ENCODE peak calls at places on chromosomes 12 and 14, in nine cellular contexts. V, F, C, K, P, B, Y, S and X are unnamed samples.

GRCh38 chr14:102264355-102264754 is 40.6 kb downstream of the MOK start:
- ATAC-seq in V (peak), F (no peak), C (no peak), K (no peak), P (no peak), B (no peak), Y (no peak), S (peak), X (peak)

GRCh38 chr12:50351120-50352043 is 45.0 kb downstream of the FAM186A start:
- ATAC-seq in V (peak), F (no peak), C (no peak), K (peak), P (no peak), B (no peak), Y (no peak), S (peak), X (no peak)

GRCh38 chr14:65296876-65297275 is 115.7 kb upstream of the FUT8 start:
- ATAC-seq in V (no peak), F (no peak), C (no peak), K (no peak), P (no peak), B (no peak), Y (no peak), S (no peak), X (peak)

GRCh38 chr12:103331643-103332042 is 164.1 kb downstream of the C12orf42 start:
- ATAC-seq in V (no peak), F (no peak), C (no peak), K (no peak), P (no peak), B (no peak), Y (no peak), S (no peak), X (no peak)

GRCh38 chr12:71460318-71460717 is 20.7 kb downstream of the LGR5 start:
- ATAC-seq in V (no peak), F (no peak), C (no peak), K (no peak), P (no peak), B (no peak), Y (no peak), S (no peak), X (no peak)

GRCh38 chr12:52945389-52946232 is 3.3 kb upstream of the KRT18 start:
- ATAC-seq in V (no peak), F (no peak), C (no peak), K (no peak), P (no peak), B (no peak), Y (peak), S (peak), X (no peak)

GRCh38 chr12:64724201-64724745 is 34.9 kb downstream of the GNS start:
- ATAC-seq in V (no peak), F (no peak), C (no peak), K (no peak), P (no peak), B (no peak), Y (no peak), S (no peak), X (no peak)

GRCh38 chr14:67280506-67280905 is 39.3 kb downstream of the PALS1 start:
- ATAC-seq in V (no peak), F (no peak), C (no peak), K (no peak), P (no peak), B (no peak), Y (no peak), S (no peak), X (no peak)

GRCh38 chr12:101935769-101936741 is 58.7 kb downstream of the DRAM1 start:
- ATAC-seq in V (peak), F (peak), C (peak), K (no peak), P (no peak), B (peak), Y (peak), S (peak), X (peak)

GRCh38 chr12:132185698-132186097 is 41.4 kb downstream of the NOC4L start:
- ATAC-seq in V (no peak), F (no peak), C (no peak), K (no peak), P (no peak), B (peak), Y (no peak), S (no peak), X (no peak)

GRCh38 chr14:50957296-50957695 is 13.0 kb upstream of the PYGL start:
- ATAC-seq in V (peak), F (no peak), C (no peak), K (no peak), P (no peak), B (no peak), Y (no peak), S (no peak), X (no peak)

GRCh38 chr12:88310069-88310468 is 168.0 kb downstream of the TMTC3 start:
- ATAC-seq in V (peak), F (no peak), C (no peak), K (no peak), P (no peak), B (no peak), Y (peak), S (no peak), X (no peak)

GRCh38 chr12:98916106-98916505 is 271.0 kb downstream of the APAF1 start:
- ATAC-seq in V (no peak), F (no peak), C (no peak), K (no peak), P (no peak), B (no peak), Y (no peak), S (no peak), X (no peak)

GRCh38 chr12:6204533-6205143 is 4.4 kb downstream of the CD9 start:
- ATAC-seq in V (no peak), F (peak), C (no peak), K (no peak), P (no peak), B (no peak), Y (no peak), S (no peak), X (no peak)

GRCh38 chr12:41336041-41336552 is 148.0 kb downstream of the PDZRN4 start:
- ATAC-seq in V (no peak), F (no peak), C (no peak), K (no peak), P (no peak), B (no peak), Y (no peak), S (no peak), X (no peak)

GRCh38 chr14:49961270-49962222 is 68.7 kb downstream of the ARF6 start:
- ATAC-seq in V (no peak), F (no peak), C (no peak), K (peak), P (no peak), B (no peak), Y (peak), S (no peak), X (peak)

GRCh38 chr12:132550830-132551229 is 59.6 kb downstream of the LRCOL1 start:
- ATAC-seq in V (no peak), F (no peak), C (no peak), K (peak), P (no peak), B (no peak), Y (no peak), S (no peak), X (no peak)

GRCh38 chr14:26593377-26593776 is 4.5 kb downstream of the NOVA1 start:
- ATAC-seq in V (no peak), F (no peak), C (no peak), K (no peak), P (no peak), B (no peak), Y (no peak), S (no peak), X (no peak)

GRCh38 chr12:123986374-123986920 is 13.4 kb downstream of the ZNF664 start:
- ATAC-seq in V (peak), F (no peak), C (no peak), K (no peak), P (no peak), B (no peak), Y (peak), S (no peak), X (no peak)

GRCh38 chr12:111170559-111170958 is 198.3 kb downstream of the PHETA1 start:
- ATAC-seq in V (peak), F (no peak), C (no peak), K (no peak), P (no peak), B (no peak), Y (no peak), S (peak), X (peak)

GRCh38 chr12:132279184-132279889 is 50.1 kb downstream of the GALNT9 start:
- ATAC-seq in V (peak), F (no peak), C (no peak), K (peak), P (no peak), B (no peak), Y (peak), S (no peak), X (no peak)

GRCh38 chr12:6148061-6148460 is 23.6 kb upstream of the VWF start:
- ATAC-seq in V (no peak), F (no peak), C (no peak), K (no peak), P (no peak), B (no peak), Y (no peak), S (no peak), X (no peak)